ENCODE peak calls at places on chromosome 7, in six cellular contexts. D is NCI-H1092; U is A549; S is AG10803; K is GM10248; F is naive thymus-derived CD4-positive, alpha-beta T cell. Z is an unnamed sample.

GRCh38 chr7:54799792-54800191 is 40.8 kb upstream of the SEC61G start:
- DNase-seq in D (no peak), U (no peak), S (no peak), K (no peak), F (no peak), Z (no peak)

GRCh38 chr7:47968852-47969774 is 10.3 kb downstream of the HUS1 start:
- DNase-seq in D (peak; percentile 36), U (peak; percentile 82), S (peak; percentile 52), K (peak; percentile 73), F (peak; percentile 47), Z (peak; percentile 19)

GRCh38 chr7:91046322-91047088 is 217.7 kb upstream of the FZD1 start:
- DNase-seq in D (no peak), U (no peak), S (peak; percentile 44), K (no peak), F (no peak), Z (no peak)

GRCh38 chr7:139860090-139860773 is 31.2 kb downstream of the TBXAS1 start:
- DNase-seq in D (no peak), U (no peak), S (no peak), K (peak; percentile 31), F (no peak), Z (peak; percentile 83)

GRCh38 chr7:151599401-151600227 is 79.9 kb upstream of the RHEB start:
- DNase-seq in D (no peak), U (peak; percentile 82), S (peak; percentile 96), K (no peak), F (no peak), Z (no peak)

GRCh38 chr7:87687653-87688254 is 59.6 kb downstream of the RUNDC3B start:
- DNase-seq in D (no peak), U (no peak), S (no peak), K (no peak), F (no peak), Z (no peak)

GRCh38 chr7:93719546-93719945 is 145.0 kb upstream of the CALCR start:
- DNase-seq in D (no peak), U (no peak), S (peak; percentile 25), K (no peak), F (no peak), Z (no peak)

GRCh38 chr7:77425151-77426051 is 9.3 kb upstream of the GSAP start:
- DNase-seq in D (no peak), U (peak; percentile 53), S (peak; percentile 54), K (no peak), F (no peak), Z (no peak)

GRCh38 chr7:127057918-127058317 is 194.8 kb downstream of the GRM8 start:
- DNase-seq in D (no peak), U (no peak), S (no peak), K (no peak), F (no peak), Z (no peak)

GRCh38 chr7:142790056-142790455 is 19.3 kb downstream of the PRSS2 start:
- DNase-seq in D (no peak), U (no peak), S (no peak), K (no peak), F (no peak), Z (no peak)

GRCh38 chr7:47885309-47886000 is 62.8 kb downstream of the PKD1L1 start:
- DNase-seq in D (no peak), U (no peak), S (no peak), K (no peak), F (no peak), Z (no peak)

GRCh38 chr7:75776295-75776971 is 4.4 kb upstream of the CCL26 start:
- DNase-seq in D (no peak), U (no peak), S (peak; percentile 96), K (no peak), F (peak; percentile 35), Z (no peak)

GRCh38 chr7:156096806-156097538 is 284.7 kb upstream of the SHH start:
- DNase-seq in D (no peak), U (no peak), S (no peak), K (no peak), F (peak; percentile 37), Z (no peak)

GRCh38 chr7:132234751-132235150 is 341.5 kb downstream of the PLXNA4 start:
- DNase-seq in D (no peak), U (no peak), S (peak; percentile 18), K (no peak), F (no peak), Z (no peak)

GRCh38 chr7:24216576-24217116 is 67.3 kb upstream of the NPY start:
- DNase-seq in D (no peak), U (no peak), S (peak; percentile 55), K (no peak), F (no peak), Z (no peak)

GRCh38 chr7:111113263-111114017 is 22.5 kb downstream of the LRRN3 start:
- DNase-seq in D (no peak), U (peak; percentile 12), S (peak; percentile 52), K (peak; percentile 10), F (no peak), Z (no peak)

GRCh38 chr7:70586822-70587221 is 545.1 kb upstream of the GALNT17 start:
- DNase-seq in D (no peak), U (no peak), S (peak; percentile 88), K (no peak), F (no peak), Z (no peak)

GRCh38 chr7:131403322-131403721 is 75.6 kb downstream of the MKLN1 start:
- DNase-seq in D (no peak), U (no peak), S (no peak), K (no peak), F (no peak), Z (no peak)

GRCh38 chr7:16369851-16370250 is 51.5 kb downstream of the CRPPA start:
- DNase-seq in D (no peak), U (no peak), S (no peak), K (no peak), F (no peak), Z (no peak)

GRCh38 chr7:22842973-22843372 is 20.3 kb upstream of the TOMM7 start:
- DNase-seq in D (no peak), U (no peak), S (no peak), K (no peak), F (no peak), Z (no peak)

GRCh38 chr7:18087031-18087686 is 59.5 kb upstream of the PRPS1L1 start:
- DNase-seq in D (peak; percentile 59), U (peak; percentile 13), S (peak; percentile 0), K (peak; percentile 14), F (no peak), Z (no peak)

GRCh38 chr7:28181921-28182517 is 1.4 kb upstream of the JAZF1 start:
- DNase-seq in D (no peak), U (no peak), S (no peak), K (no peak), F (no peak), Z (no peak)